ENCODE peak calls at places on chromosome 20, in four cellular contexts. Q, E, Z and N are unnamed samples.

GRCh38 chr20:24337551-24337950 is 131.9 kb upstream of the SYNDIG1 start:
- DNase-seq in E (no peak), Q (no peak), Z (no peak), N (no peak)

GRCh38 chr20:21230686-21231085 is 72.4 kb upstream of the XRN2 start:
- DNase-seq in E (no peak), Q (no peak), Z (no peak), N (no peak)

GRCh38 chr20:760751-761417 is 7.4 kb downstream of the SLC52A3 start:
- DNase-seq in Z (no peak), Q (peak), E (peak), N (peak)

GRCh38 chr20:58992911-58993310 is 11.9 kb downstream of the NELFCD start:
- DNase-seq in Z (no peak), E (no peak), Q (no peak), N (no peak)

GRCh38 chr20:38833857-38834164 is 28.3 kb downstream of the PPP1R16B start:
- DNase-seq in E (no peak), Z (no peak), Q (peak), N (no peak)

GRCh38 chr20:51837436-51837835 is 35.1 kb upstream of the SALL4 start:
- DNase-seq in Q (no peak), Z (no peak), E (no peak), N (no peak)

GRCh38 chr20:24665196-24665595 is 195.8 kb downstream of the SYNDIG1 start:
- DNase-seq in Q (no peak), Z (no peak), E (no peak), N (no peak)

GRCh38 chr20:17613328-17614175 is 43.7 kb downstream of the DSTN start:
- DNase-seq in Q (no peak), Z (no peak), E (no peak), N (peak)

GRCh38 chr20:5749512-5750490 is at the start of gene SHLD1:
- DNase-seq in Z (peak), Q (peak), E (peak), N (peak)

GRCh38 chr20:19992996-19993908 is 23.9 kb upstream of the NAA20 start:
- DNase-seq in Z (no peak), E (peak), Q (no peak), N (peak)

GRCh38 chr20:38338849-38339520 is 7.3 kb upstream of the LBP start:
- DNase-seq in E (no peak), Q (no peak), Z (no peak), N (no peak)

GRCh38 chr20:1332749-1333300 is 3.9 kb upstream of the SDCBP2 start:
- DNase-seq in Z (no peak), Q (no peak), E (no peak), N (no peak)

GRCh38 chr20:38751360-38751976 is 3.2 kb downstream of the ACTR5 start:
- DNase-seq in E (peak), Q (peak), Z (no peak), N (no peak)

GRCh38 chr20:63570281-63571086 is 3.6 kb downstream of the HELZ2 start:
- DNase-seq in Z (no peak), E (no peak), Q (no peak), N (no peak)

GRCh38 chr20:18567739-18568091 is 483 bp downstream of the SMIM26 start:
- DNase-seq in Z (no peak), Q (no peak), E (peak), N (no peak)

GRCh38 chr20:33667245-33668086 is 723 bp downstream of the ACTL10 start:
- DNase-seq in E (no peak), Q (no peak), Z (peak), N (peak)

GRCh38 chr20:4873396-4873795 is 127.9 kb downstream of the SLC23A2 start:
- DNase-seq in Q (no peak), Z (no peak), E (no peak), N (no peak)

GRCh38 chr20:59469266-59470252 is 134.8 kb upstream of the PHACTR3 start:
- DNase-seq in Z (no peak), E (no peak), Q (no peak), N (no peak)

GRCh38 chr20:47810116-47810672 is 24.9 kb upstream of the SULF2 start:
- DNase-seq in Z (no peak), Q (no peak), E (no peak), N (no peak)

GRCh38 chr20:25622450-25623224 is 1.2 kb downstream of the NANP start:
- DNase-seq in Z (no peak), E (no peak), Q (no peak), N (no peak)

GRCh38 chr20:60055740-60056139 is 97.5 kb downstream of the CDH26 start:
- DNase-seq in E (no peak), Z (peak), Q (no peak), N (no peak)

GRCh38 chr20:59624401-59624800 is 20.1 kb downstream of the PHACTR3 start:
- DNase-seq in E (no peak), Z (no peak), Q (no peak), N (no peak)

GRCh38 chr20:1820137-1821074 is 74.8 kb upstream of the SIRPA start:
- DNase-seq in Z (peak), Q (no peak), E (no peak), N (no peak)

GRCh38 chr20:59571591-59572314 is 32.6 kb upstream of the PHACTR3 start:
- DNase-seq in E (peak), Q (peak), Z (peak), N (peak)

GRCh38 chr20:58694241-58695083 is 1.9 kb downstream of the NPEPL1 start:
- DNase-seq in Z (peak), Q (no peak), E (no peak), N (no peak)

GRCh38 chr20:2794202-2794748 is 6.2 kb downstream of the CPXM1 start:
- DNase-seq in Q (no peak), Z (no peak), E (no peak), N (no peak)

GRCh38 chr20:23123886-23124285 is 37.8 kb upstream of the CD93 start:
- DNase-seq in Q (no peak), Z (no peak), E (no peak), N (no peak)

GRCh38 chr20:63686492-63687321 is 9.7 kb upstream of the TNFRSF6B start:
- DNase-seq in Q (peak), E (no peak), Z (peak), N (peak)

GRCh38 chr20:19802492-19803158 is 44.6 kb downstream of the RIN2 start:
- DNase-seq in Z (no peak), E (peak), Q (no peak), N (peak)

GRCh38 chr20:60403105-60403741 is 445.0 kb downstream of the CDH26 start:
- DNase-seq in E (no peak), Q (no peak), Z (no peak), N (no peak)

GRCh38 chr20:54085425-54085824 is 15.0 kb upstream of the BCAS1 start:
- DNase-seq in E (no peak), Z (no peak), Q (no peak), N (no peak)

GRCh38 chr20:41029150-41029872 is 689 bp downstream of the TOP1 start:
- DNase-seq in Z (peak), Q (peak), E (peak), N (peak)

GRCh38 chr20:32353848-32354496 is 4.2 kb upstream of the ASXL1 start:
- DNase-seq in E (no peak), Z (no peak), Q (no peak), N (no peak)

GRCh38 chr20:53739799-53740785 is 146.5 kb upstream of the ZNF217 start:
- DNase-seq in Q (no peak), Z (no peak), E (no peak), N (no peak)

GRCh38 chr20:7710440-7710839 is 229.8 kb downstream of the HAO1 start:
- DNase-seq in E (no peak), Z (no peak), Q (no peak), N (no peak)

GRCh38 chr20:46040902-46041535 is 12.0 kb downstream of the SLC12A5 start:
- DNase-seq in E (peak), Z (no peak), Q (peak), N (no peak)

GRCh38 chr20:35111141-35111888 is 18.7 kb upstream of the TRPC4AP start:
- DNase-seq in Q (peak), E (no peak), Z (no peak), N (no peak)

GRCh38 chr20:35757098-35757705 is 14.6 kb upstream of the PHF20 start:
- DNase-seq in Z (no peak), E (no peak), Q (no peak), N (no peak)

GRCh38 chr20:22402990-22403859 is 181.1 kb downstream of the FOXA2 start:
- DNase-seq in E (no peak), Z (no peak), Q (no peak), N (peak)

GRCh38 chr20:8670900-8671229 is 398.0 kb upstream of the PLCB4 start:
- DNase-seq in Q (no peak), Z (no peak), E (no peak), N (no peak)